ENCODE peak calls at places on chromosome 1, in six cellular contexts. One of them, this sample, is unnamed.

GRCh38 chr1:14968251-14968812 is 185.2 kb upstream of the TMEM51 start:
- DNase-seq in H9: no peak
- DNase-seq in IMR-90: peak
- DNase-seq in trophoblast cell: peak
- DNase-seq in mesenchymal stem cell: peak
- DNase-seq in neuronal stem cell: no peak
- DNase-seq in this sample: no peak

GRCh38 chr1:61192666-61193325 is 110.4 kb downstream of the NFIA start:
- DNase-seq in IMR-90: no peak
- DNase-seq in mesenchymal stem cell: no peak
- DNase-seq in trophoblast cell: no peak
- DNase-seq in H9: no peak
- DNase-seq in neuronal stem cell: no peak
- DNase-seq in this sample: no peak

GRCh38 chr1:58783090-58783992 is 506 bp downstream of the JUN start:
- DNase-seq in H9: peak
- DNase-seq in mesenchymal stem cell: no peak
- DNase-seq in neuronal stem cell: peak
- DNase-seq in trophoblast cell: peak
- DNase-seq in IMR-90: peak
- DNase-seq in this sample: peak

GRCh38 chr1:163211667-163212066 is 9.0 kb upstream of the RGS5 start:
- DNase-seq in H9: no peak
- DNase-seq in IMR-90: no peak
- DNase-seq in neuronal stem cell: no peak
- DNase-seq in trophoblast cell: no peak
- DNase-seq in mesenchymal stem cell: no peak
- DNase-seq in this sample: no peak

GRCh38 chr1:18901147-18901951 is 1.0 kb downstream of the ALDH4A1 start:
- DNase-seq in IMR-90: no peak
- DNase-seq in trophoblast cell: no peak
- DNase-seq in neuronal stem cell: no peak
- DNase-seq in mesenchymal stem cell: no peak
- DNase-seq in H9: no peak
- DNase-seq in this sample: no peak

GRCh38 chr1:165144757-165145397 is 211.6 kb downstream of the LMX1A start:
- DNase-seq in H9: peak
- DNase-seq in neuronal stem cell: peak
- DNase-seq in trophoblast cell: peak
- DNase-seq in mesenchymal stem cell: peak
- DNase-seq in IMR-90: peak
- DNase-seq in this sample: peak

GRCh38 chr1:90996742-90997413 is 25.0 kb downstream of the ZNF644 start:
- DNase-seq in H9: no peak
- DNase-seq in mesenchymal stem cell: no peak
- DNase-seq in IMR-90: no peak
- DNase-seq in trophoblast cell: no peak
- DNase-seq in neuronal stem cell: no peak
- DNase-seq in this sample: no peak

GRCh38 chr1:111769517-111770146 is 13.9 kb downstream of the DDX20 start:
- DNase-seq in neuronal stem cell: peak
- DNase-seq in IMR-90: peak
- DNase-seq in H9: no peak
- DNase-seq in mesenchymal stem cell: peak
- DNase-seq in trophoblast cell: peak
- DNase-seq in this sample: peak

GRCh38 chr1:22184892-22185612 is 42.2 kb upstream of the WNT4 start:
- DNase-seq in H9: peak
- DNase-seq in mesenchymal stem cell: no peak
- DNase-seq in trophoblast cell: peak
- DNase-seq in IMR-90: no peak
- DNase-seq in neuronal stem cell: no peak
- DNase-seq in this sample: peak

GRCh38 chr1:224494343-224494742 is 59.7 kb upstream of the WDR26 start:
- DNase-seq in H9: no peak
- DNase-seq in IMR-90: no peak
- DNase-seq in mesenchymal stem cell: no peak
- DNase-seq in trophoblast cell: no peak
- DNase-seq in neuronal stem cell: no peak
- DNase-seq in this sample: no peak

GRCh38 chr1:42752284-42752683 is 12.2 kb upstream of the CLDN19 start:
- DNase-seq in H9: no peak
- DNase-seq in trophoblast cell: no peak
- DNase-seq in IMR-90: no peak
- DNase-seq in neuronal stem cell: no peak
- DNase-seq in mesenchymal stem cell: no peak
- DNase-seq in this sample: no peak

GRCh38 chr1:180229483-180230415 is at the start of gene LHX4:
- DNase-seq in mesenchymal stem cell: peak
- DNase-seq in neuronal stem cell: no peak
- DNase-seq in IMR-90: no peak
- DNase-seq in H9: peak
- DNase-seq in trophoblast cell: peak
- DNase-seq in this sample: peak
- H2BK5ac ChIP-seq in mesenchymal stem cell: no peak
- H2BK5ac ChIP-seq in neuronal stem cell: peak
- H2BK5ac ChIP-seq in IMR-90: no peak
- H2BK5ac ChIP-seq in H9: no peak
- H2BK5ac ChIP-seq in trophoblast cell: no peak
- H2BK5ac ChIP-seq in this sample: no peak

DNA sequence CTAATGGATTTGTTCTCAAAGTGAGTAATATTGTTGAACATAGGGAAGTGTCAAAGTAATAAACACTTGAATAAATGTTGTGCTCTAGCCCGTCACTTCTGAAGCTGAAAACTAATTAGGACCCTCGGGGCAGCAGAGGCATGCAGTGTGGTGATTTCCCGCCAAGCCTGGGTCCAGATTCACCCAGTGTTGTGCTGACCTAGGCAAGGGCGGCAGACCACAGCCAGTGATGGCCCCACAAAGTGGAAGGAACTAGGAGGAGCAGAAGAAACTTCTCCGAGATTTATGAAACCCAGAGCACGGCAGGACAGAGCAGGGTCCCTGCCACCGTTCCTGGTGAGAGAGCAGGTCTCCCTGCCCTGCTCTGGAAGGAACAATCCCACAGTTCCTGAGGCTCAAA is 172.7 kb upstream of the C1orf174 start:
- DNase-seq in trophoblast cell: no peak
- DNase-seq in H9: no peak
- DNase-seq in neuronal stem cell: no peak
- DNase-seq in IMR-90: no peak
- DNase-seq in mesenchymal stem cell: no peak
- DNase-seq in this sample: no peak
- H2BK120ac ChIP-seq in trophoblast cell: no peak
- H2BK120ac ChIP-seq in H9: no peak
- H2BK120ac ChIP-seq in neuronal stem cell: no peak
- H2BK120ac ChIP-seq in IMR-90: no peak
- H2BK120ac ChIP-seq in mesenchymal stem cell: no peak
- H2BK120ac ChIP-seq in this sample: no peak

GRCh38 chr1:1161078-1161682 is 12.5 kb upstream of the TTLL10 start:
- DNase-seq in trophoblast cell: no peak
- DNase-seq in IMR-90: no peak
- DNase-seq in neuronal stem cell: no peak
- DNase-seq in H9: no peak
- DNase-seq in mesenchymal stem cell: no peak
- DNase-seq in this sample: no peak
- H2BK5ac ChIP-seq in trophoblast cell: no peak
- H2BK5ac ChIP-seq in IMR-90: no peak
- H2BK5ac ChIP-seq in neuronal stem cell: no peak
- H2BK5ac ChIP-seq in H9: no peak
- H2BK5ac ChIP-seq in mesenchymal stem cell: no peak
- H2BK5ac ChIP-seq in this sample: no peak

GRCh38 chr1:23622284-23622683 is 63.0 kb upstream of the ID3 start:
- DNase-seq in H9: no peak
- DNase-seq in trophoblast cell: no peak
- DNase-seq in neuronal stem cell: no peak
- DNase-seq in IMR-90: no peak
- DNase-seq in mesenchymal stem cell: no peak
- DNase-seq in this sample: no peak

GRCh38 chr1:23617019-23617418 is 57.7 kb upstream of the ID3 start:
- DNase-seq in mesenchymal stem cell: no peak
- DNase-seq in H9: no peak
- DNase-seq in IMR-90: no peak
- DNase-seq in trophoblast cell: no peak
- DNase-seq in neuronal stem cell: no peak
- DNase-seq in this sample: no peak

GRCh38 chr1:23619299-23620188 is 60.2 kb upstream of the ID3 start:
- DNase-seq in neuronal stem cell: no peak
- DNase-seq in H9: peak
- DNase-seq in trophoblast cell: peak
- DNase-seq in mesenchymal stem cell: no peak
- DNase-seq in IMR-90: peak
- DNase-seq in this sample: peak

GRCh38 chr1:23618586-23619083 is 59.3 kb upstream of the ID3 start:
- DNase-seq in neuronal stem cell: no peak
- DNase-seq in H9: no peak
- DNase-seq in trophoblast cell: no peak
- DNase-seq in mesenchymal stem cell: no peak
- DNase-seq in IMR-90: no peak
- DNase-seq in this sample: no peak

DNA sequence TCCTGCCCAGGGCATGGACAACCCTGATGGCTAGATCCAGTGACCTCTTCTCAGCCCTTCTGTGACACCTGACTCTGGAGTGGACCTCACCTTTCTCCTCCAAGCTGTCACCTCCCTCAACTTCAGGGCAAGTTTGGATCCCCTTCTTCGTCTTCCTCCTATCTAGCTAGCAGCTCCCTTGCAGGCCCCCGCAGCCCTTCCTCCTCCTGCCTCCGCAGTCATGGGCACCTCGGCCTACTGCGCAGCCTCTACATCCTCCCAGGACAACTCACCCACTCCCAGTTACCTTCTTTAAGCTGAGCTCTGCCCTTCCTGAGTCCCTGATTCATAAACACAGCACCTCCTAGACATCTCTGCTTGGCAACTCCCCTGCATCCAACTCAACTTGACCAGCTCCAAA is 61.3 kb upstream of the ID3 start:
- DNase-seq in IMR-90: no peak
- DNase-seq in H9: no peak
- DNase-seq in mesenchymal stem cell: no peak
- DNase-seq in neuronal stem cell: no peak
- DNase-seq in trophoblast cell: no peak
- DNase-seq in this sample: no peak
- H2BK120ac ChIP-seq in IMR-90: no peak
- H2BK120ac ChIP-seq in H9: no peak
- H2BK120ac ChIP-seq in mesenchymal stem cell: no peak
- H2BK120ac ChIP-seq in neuronal stem cell: no peak
- H2BK120ac ChIP-seq in trophoblast cell: no peak
- H2BK120ac ChIP-seq in this sample: no peak

GRCh38 chr1:46303038-46303871 is at the start of the genes LRRC41 and UQCRH:
- DNase-seq in H9: peak
- DNase-seq in mesenchymal stem cell: peak
- DNase-seq in neuronal stem cell: peak
- DNase-seq in IMR-90: peak
- DNase-seq in trophoblast cell: peak
- DNase-seq in this sample: peak

GRCh38 chr1:46302091-46303037 is 1.1 kb downstream of the LRRC41 start:
- DNase-seq in H9: peak
- DNase-seq in mesenchymal stem cell: peak
- DNase-seq in trophoblast cell: peak
- DNase-seq in neuronal stem cell: peak
- DNase-seq in IMR-90: peak
- DNase-seq in this sample: peak

GRCh38 chr1:46298387-46298786 is 5.0 kb downstream of the LRRC41 start:
- DNase-seq in trophoblast cell: no peak
- DNase-seq in mesenchymal stem cell: peak
- DNase-seq in H9: no peak
- DNase-seq in neuronal stem cell: no peak
- DNase-seq in IMR-90: no peak
- DNase-seq in this sample: peak

GRCh38 chr1:46301406-46302090 is 1.9 kb downstream of the LRRC41 start:
- DNase-seq in mesenchymal stem cell: peak
- DNase-seq in H9: peak
- DNase-seq in IMR-90: peak
- DNase-seq in trophoblast cell: peak
- DNase-seq in neuronal stem cell: peak
- DNase-seq in this sample: peak

DNA sequence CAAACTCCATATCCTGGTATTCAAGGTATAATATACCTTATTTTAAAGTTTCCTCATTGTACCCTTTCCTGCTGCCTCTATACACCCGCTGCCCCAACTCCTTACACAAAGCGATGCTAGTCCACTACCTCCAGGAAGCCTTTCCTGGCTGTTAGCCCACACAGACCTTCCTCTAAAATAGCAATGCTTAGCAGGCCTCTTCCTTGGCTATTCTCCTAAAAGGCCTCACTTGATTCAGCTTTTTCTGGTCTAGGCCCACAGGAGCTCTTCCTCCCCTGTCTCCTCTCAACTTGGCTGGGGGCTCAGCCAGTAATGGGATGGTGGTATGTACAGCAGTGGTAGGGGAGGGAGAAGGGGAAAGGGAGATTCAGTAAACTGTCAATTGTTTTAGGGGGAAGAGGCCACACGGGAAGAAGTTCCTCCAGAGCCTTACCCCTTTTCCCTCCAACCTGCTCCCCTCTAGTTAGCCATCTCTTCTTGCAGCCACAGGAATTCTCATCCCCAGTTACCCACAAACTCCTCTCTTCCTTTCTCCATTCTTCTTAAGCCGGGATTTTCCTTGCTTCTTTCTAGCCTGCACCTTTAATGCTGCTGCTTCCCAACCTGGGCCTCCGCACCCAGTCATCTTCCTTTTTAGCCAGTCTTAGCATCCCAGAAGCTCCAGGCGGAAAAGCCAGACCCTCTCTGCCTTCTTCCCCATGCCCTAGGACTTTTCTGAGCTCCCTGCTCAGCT is 2.6 kb downstream of the LRRC41 start:
- DNase-seq in IMR-90: peak
- DNase-seq in trophoblast cell: no peak
- DNase-seq in mesenchymal stem cell: peak
- DNase-seq in neuronal stem cell: no peak
- DNase-seq in H9: no peak
- DNase-seq in this sample: no peak
- H2BK5ac ChIP-seq in IMR-90: peak
- H2BK5ac ChIP-seq in trophoblast cell: peak
- H2BK5ac ChIP-seq in mesenchymal stem cell: peak
- H2BK5ac ChIP-seq in neuronal stem cell: peak
- H2BK5ac ChIP-seq in H9: no peak
- H2BK5ac ChIP-seq in this sample: no peak

This sample was measured in mesendoderm.